ENCODE peak calls at places on chromosomes 13 and 19, in five cellular contexts. O, J, V, Z and G are unnamed samples. For H3K27me3, the result is how much of the 10 kb centered on the place peaks cover.

GRCh38 chr13:41691276-41691675 is 233.9 kb downstream of the RGCC start:
- DNase-seq in V (no peak), J (peak), O (no peak), Z (no peak), G (no peak)

GRCh38 chr13:32587014-32587773 is 942 bp downstream of the PDS5B start:
- DNase-seq in O (peak), J (peak), V (peak), Z (peak), G (no peak)

GRCh38 chr19:4362871-4363545 is 19.6 kb downstream of the MPND start:
- DNase-seq in J (no peak), Z (no peak), V (peak), O (no peak), G (no peak)

GRCh38 chr19:54209748-54210494 is 9.3 kb downstream of the RPS9 start:
- DNase-seq in Z (peak), J (peak), O (no peak), V (peak), G (peak)

GRCh38 chr13:23960566-23961156 is 63.4 kb upstream of the C1QTNF9B start:
- DNase-seq in V (peak), Z (no peak), J (peak), O (no peak), G (no peak)

GRCh38 chr13:104773775-104774174 is 1707.6 kb upstream of the SLC10A2 start:
- DNase-seq in V (peak), O (no peak), J (peak), Z (no peak), G (peak)

GRCh38 chr13:21557995-21558394 is 46.0 kb downstream of the MICU2 start:
- DNase-seq in O (no peak), Z (no peak), J (peak), V (peak), G (no peak)

GRCh38 chr13:106033634-106034033 is 501.8 kb downstream of the EFNB2 start:
- DNase-seq in O (no peak), Z (no peak), V (no peak), J (peak), G (peak)

GRCh38 chr13:98977568-98978270 is at the start of gene DOCK9:
- DNase-seq in O (no peak), V (peak), Z (peak), J (peak), G (no peak)

GRCh38 chr13:93339550-93339949 is 112.9 kb downstream of the GPC6 start:
- DNase-seq in O (no peak), V (no peak), Z (no peak), J (no peak), G (no peak)

GRCh38 chr13:76879211-76879875 is 6.9 kb downstream of the KCTD12 start:
- DNase-seq in V (no peak), Z (peak), O (peak), J (peak), G (no peak)

GRCh38 chr13:101965096-101965495 is 436.8 kb downstream of the FGF14 start:
- DNase-seq in Z (no peak), V (no peak), J (no peak), O (no peak), G (no peak)

GRCh38 chr13:35978607-35979316 is 152.4 kb downstream of the DCLK1 start:
- DNase-seq in O (no peak), J (peak), V (peak), Z (peak), G (no peak)

GRCh38 chr19:13060233-13060963 is 42.3 kb downstream of the LYL1 start:
- DNase-seq in Z (no peak), V (no peak), J (peak), O (no peak), G (no peak)

GRCh38 chr19:4639531-4640246 is 373 bp downstream of the TNFAIP8L1 start:
- DNase-seq in J (no peak), V (no peak), Z (no peak), O (no peak), G (no peak)

GRCh38 chr19:19022380-19022961 is 10.8 kb downstream of the SUGP2 start:
- DNase-seq in O (no peak), J (no peak), Z (no peak), V (no peak), G (no peak)

GRCh38 chr13:23701191-23701590 is 131.0 kb downstream of the TNFRSF19 start:
- DNase-seq in O (no peak), J (no peak), V (no peak), Z (no peak), G (no peak)

GRCh38 chr19:853014-853553 is 981 bp downstream of the ELANE start:
- DNase-seq in O (no peak), V (no peak), Z (no peak), J (no peak), G (no peak)

GRCh38 chr13:29693297-29693945 is 97.9 kb upstream of the SLC7A1 start:
- DNase-seq in J (no peak), Z (no peak), O (no peak), V (no peak), G (no peak)

GRCh38 chr13:113791761-113792160 is 32.7 kb downstream of the TMEM255B start:
- DNase-seq in O (no peak), V (no peak), Z (no peak), J (no peak), G (no peak)

GRCh38 chr13:24215732-24216131 is 55.2 kb downstream of the SPATA13 start:
- DNase-seq in O (no peak), J (peak), Z (peak), V (peak), G (no peak)

GRCh38 chr19:32308436-32309077 is 36.9 kb upstream of the ZNF507 start:
- DNase-seq in V (no peak), O (no peak), Z (no peak), J (no peak), G (no peak)

GRCh38 chr13:79943633-79944032 is 397.3 kb downstream of the SPRY2 start:
- DNase-seq in J (no peak), Z (no peak), V (no peak), O (no peak), G (no peak)

GRCh38 chr19:40829205-40829604 is 21.0 kb downstream of the CYP2A6 start:
- DNase-seq in J (no peak), V (no peak), Z (no peak), O (no peak), G (no peak)

GRCh38 chr19:20367811-20368294 is 197.7 kb downstream of the ZNF737 start:
- DNase-seq in Z (no peak), V (peak), J (no peak), O (no peak), G (no peak)

GRCh38 chr13:90793261-90793785 is 554.2 kb upstream of the MIR17HG start:
- DNase-seq in V (no peak), O (no peak), Z (no peak), J (peak), G (no peak)

GRCh38 chr13:111484129-111484925 is 163.9 kb downstream of the TEX29 start:
- DNase-seq in J (no peak), Z (no peak), V (no peak), O (no peak), G (no peak)

GRCh38 chr19:45863840-45864628 is at the start of gene FOXA3:
- DNase-seq in V (peak), Z (no peak), J (peak), O (peak), G (no peak)

GRCh38 chr13:58991826-58992477 is 1171.8 kb downstream of the DIAPH3 start:
- DNase-seq in O (no peak), V (no peak), J (no peak), Z (no peak), G (no peak)

GRCh38 chr13:63433546-63434150 is 2018.0 kb upstream of the PCDH20 start:
- DNase-seq in Z (no peak), J (no peak), V (no peak), O (no peak), G (peak)

GRCh38 chr13:42274386-42275097 is 2.6 kb downstream of the AKAP11 start:
- DNase-seq in O (no peak), Z (no peak), J (no peak), V (no peak), G (no peak)

GRCh38 chr19:55410168-55410567 is 2.6 kb upstream of the UBE2S start:
- DNase-seq in J (no peak), O (no peak), V (no peak), Z (no peak), G (no peak)

GRCh38 chr13:113458218-113459065 is 5.2 kb upstream of the ADPRHL1 start:
- DNase-seq in V (peak), J (peak), Z (no peak), O (no peak), G (peak)

GRCh38 chr19:44903602-44904425 is 1.8 kb upstream of the APOE start:
- DNase-seq in J (peak), O (peak), V (peak), Z (peak), G (no peak)

GRCh38 chr19:48569814-48570213 is 17.8 kb downstream of the SULT2B1 start:
- DNase-seq in V (no peak), Z (peak), J (peak), O (no peak), G (no peak)

GRCh38 chr13:94710081-94710809 is 2.1 kb downstream of the SOX21 start:
- DNase-seq in V (peak), J (no peak), O (no peak), Z (no peak), G (no peak)

GRCh38 chr19:9547870-9548269 is 9.4 kb upstream of the ZNF426 start:
- DNase-seq in J (no peak), Z (no peak), O (no peak), V (no peak), G (no peak)

GRCh38 chr19:40070058-40070457 is 14.0 kb upstream of the ZNF780B start:
- DNase-seq in J (no peak), V (no peak), Z (no peak), O (no peak), G (no peak)

GRCh38 chr19:32219881-32220552 is 125.4 kb upstream of the ZNF507 start:
- DNase-seq in O (no peak), V (no peak), J (no peak), Z (no peak), G (no peak)

GRCh38 chr19:17641846-17642245 is 46.3 kb downstream of the UNC13A start:
- DNase-seq in V (no peak), O (no peak), Z (no peak), J (no peak), G (no peak)
- H3K27me3 ChIP-seq in V (under half), O (under half), Z (under half), J (under half), G (under half)

GRCh38 chr19:50899549-50899948 is 11.6 kb downstream of the KLK4 start:
- DNase-seq in J (no peak), V (no peak), Z (no peak), O (no peak), G (no peak)

GRCh38 chr19:50898018-50898417 is 13.2 kb downstream of the KLK4 start:
- DNase-seq in J (no peak), V (no peak), Z (no peak), O (no peak), G (no peak)

GRCh38 chr19:50896591-50897190 is 14.5 kb downstream of the KLK4 start:
- DNase-seq in O (no peak), Z (no peak), J (peak), V (no peak), G (no peak)

GRCh38 chr19:50897612-50898011 is 13.6 kb downstream of the KLK4 start:
- DNase-seq in O (no peak), J (no peak), Z (no peak), V (no peak), G (no peak)

GRCh38 chr19:50897191-50897607 is 14.0 kb downstream of the KLK4 start:
- DNase-seq in O (no peak), J (no peak), V (no peak), Z (no peak), G (no peak)
- H3K27me3 ChIP-seq in O (under half), J (under half), V (under half), Z (under half), G (under half)

GRCh38 chr19:38231918-38232317 is 7.9 kb upstream of the DPF1 start:
- DNase-seq in V (no peak), O (no peak), J (no peak), Z (no peak), G (no peak)
- H3K27me3 ChIP-seq in V (under half), O (under half), J (under half), Z (under half), G (under half)

DNA sequence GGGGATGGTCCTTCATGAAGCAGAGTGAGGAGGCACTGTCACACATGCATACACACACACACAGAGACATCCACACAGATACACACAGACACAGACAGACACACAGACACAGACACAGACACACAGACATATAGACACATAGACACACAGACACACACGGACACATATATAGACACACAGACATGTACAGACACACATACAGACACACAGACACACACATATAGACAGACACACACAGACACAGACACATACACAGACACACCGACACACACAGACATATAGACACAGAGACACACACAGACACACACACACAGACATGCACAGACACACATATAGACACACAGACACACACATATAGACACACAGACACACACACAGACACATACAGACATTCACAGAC is 173.9 kb downstream of the URI1 start:
- DNase-seq in Z (no peak), J (no peak), O (no peak), V (no peak), G (no peak)
- H3K27me3 ChIP-seq in Z (under half), J (under half), O (under half), V (under half), G (under half)

GRCh38 chr19:33946535-33947323 is 150.1 kb downstream of the KCTD15 start:
- DNase-seq in J (no peak), Z (no peak), V (no peak), O (no peak), G (no peak)
- H3K27me3 ChIP-seq in J (under half), Z (under half), V (under half), O (under half), G (under half)

GRCh38 chr19:47464619-47465018 is 7.1 kb downstream of the SLC8A2 start:
- DNase-seq in J (no peak), V (no peak), O (no peak), Z (no peak), G (no peak)
- H3K27me3 ChIP-seq in J (half or more), V (under half), O (under half), Z (under half), G (under half)

GRCh38 chr19:6828698-6829633 is 56.5 kb downstream of the VAV1 start:
- DNase-seq in V (peak), O (peak), Z (no peak), J (peak), G (no peak)
- H3K27me3 ChIP-seq in V (under half), O (under half), Z (under half), J (under half), G (under half)

GRCh38 chr13:97226013-97226412 is 3.9 kb downstream of the MBNL2 start:
- DNase-seq in O (no peak), J (no peak), V (no peak), Z (no peak), G (no peak)
- H3K27me3 ChIP-seq in O (under half), J (under half), V (under half), Z (under half), G (under half)